ENCODE peak calls at places on chromosomes 16 and 17, in nine cellular contexts. V, Q, S, I, F, L, U, Y and G are unnamed samples.

GRCh38 chr17:76458580-76459490 is 5.9 kb upstream of the UBE2O start:
- DNase-seq in V (peak; percentile 20), Q (no peak), S (no peak), I (no peak), F (peak; percentile 64), L (peak; percentile 52), U (no peak), Y (peak; percentile 54), G (peak; percentile 75)

GRCh38 chr17:67260051-67260987 is 15.3 kb upstream of the HELZ start:
- DNase-seq in V (no peak), Q (no peak), S (no peak), I (no peak), F (no peak), L (peak; percentile 79), U (no peak), Y (peak; percentile 86), G (peak; percentile 80)

GRCh38 chr16:79902351-79902750 is 301.8 kb upstream of the MAF start:
- DNase-seq in V (no peak), Q (no peak), S (no peak), I (no peak), F (no peak), L (peak; percentile 84), U (no peak), Y (no peak), G (no peak)

GRCh38 chr16:78973041-78973440 is 627.5 kb downstream of the MAF start:
- DNase-seq in V (no peak), Q (no peak), S (no peak), I (no peak), F (no peak), L (no peak), U (no peak), Y (no peak), G (no peak)

GRCh38 chr16:1150511-1150982 is 2.4 kb upstream of the CACNA1H start:
- DNase-seq in V (no peak), Q (no peak), S (peak; percentile 26), I (no peak), F (no peak), L (peak; percentile 54), U (no peak), Y (peak; percentile 48), G (no peak)

GRCh38 chr17:30939059-30939689 is 17.4 kb downstream of the ADAP2 start:
- DNase-seq in V (no peak), Q (no peak), S (no peak), I (no peak), F (no peak), L (no peak), U (no peak), Y (no peak), G (no peak)

GRCh38 chr16:785563-786535 is 2.3 kb downstream of the RPUSD1 start:
- DNase-seq in V (peak; percentile 85), Q (peak; percentile 75), S (peak; percentile 87), I (peak; percentile 47), F (peak; percentile 88), L (peak; percentile 27), U (peak; percentile 33), Y (peak; percentile 51), G (peak; percentile 76)

GRCh38 chr17:8696951-8697745 is 47.5 kb downstream of the CCDC42 start:
- DNase-seq in V (no peak), Q (no peak), S (no peak), I (no peak), F (peak; percentile 62), L (peak; percentile 82), U (peak; percentile 42), Y (peak; percentile 77), G (no peak)

GRCh38 chr17:49146620-49147306 is 14.2 kb downstream of the B4GALNT2 start:
- DNase-seq in V (no peak), Q (no peak), S (no peak), I (no peak), F (no peak), L (peak; percentile 98), U (no peak), Y (peak; percentile 98), G (no peak)

GRCh38 chr17:57739402-57740224 is 5.5 kb downstream of the CCDC182 start:
- DNase-seq in V (no peak), Q (no peak), S (no peak), I (peak; percentile 31), F (no peak), L (no peak), U (no peak), Y (no peak), G (no peak)

GRCh38 chr17:61426482-61427304 is 25.5 kb upstream of the TBX4 start:
- DNase-seq in V (no peak), Q (no peak), S (no peak), I (no peak), F (no peak), L (no peak), U (no peak), Y (peak; percentile 59), G (no peak)

GRCh38 chr16:2250652-2251280 is 621 bp downstream of the ECI1 start:
- DNase-seq in V (peak; percentile 44), Q (peak; percentile 64), S (peak; percentile 48), I (no peak), F (peak; percentile 30), L (peak; percentile 16), U (no peak), Y (peak; percentile 38), G (no peak)

GRCh38 chr16:1144476-1145382 is 8.2 kb upstream of the CACNA1H start:
- DNase-seq in V (no peak), Q (no peak), S (no peak), I (no peak), F (peak; percentile 42), L (no peak), U (no peak), Y (no peak), G (no peak)

GRCh38 chr17:59001158-59001814 is 105.4 kb downstream of the TRIM37 start:
- DNase-seq in V (peak; percentile 69), Q (peak; percentile 52), S (peak; percentile 69), I (peak; percentile 4), F (no peak), L (peak; percentile 77), U (no peak), Y (peak; percentile 26), G (no peak)

GRCh38 chr17:47131761-47132160 is 57.3 kb downstream of the CDC27 start:
- DNase-seq in V (no peak), Q (no peak), S (no peak), I (no peak), F (no peak), L (no peak), U (no peak), Y (no peak), G (no peak)

GRCh38 chr17:2680961-2681360 is 30.6 kb downstream of the CLUH start:
- DNase-seq in V (no peak), Q (no peak), S (no peak), I (no peak), F (no peak), L (no peak), U (no peak), Y (no peak), G (no peak)

GRCh38 chr17:72122668-72123495 is 2.1 kb downstream of the SOX9 start:
- DNase-seq in V (no peak), Q (peak; percentile 71), S (no peak), I (no peak), F (peak; percentile 70), L (no peak), U (no peak), Y (peak; percentile 57), G (no peak)

GRCh38 chr17:73765824-73766563 is 121.7 kb upstream of the SDK2 start:
- DNase-seq in V (no peak), Q (peak; percentile 10), S (no peak), I (no peak), F (no peak), L (no peak), U (no peak), Y (no peak), G (no peak)

GRCh38 chr17:82014432-82014831 is 8.2 kb downstream of the CENPX start:
- DNase-seq in V (no peak), Q (no peak), S (no peak), I (no peak), F (no peak), L (no peak), U (no peak), Y (no peak), G (no peak)

GRCh38 chr17:57305329-57305728 is 49.0 kb downstream of the MSI2 start:
- DNase-seq in V (no peak), Q (no peak), S (no peak), I (no peak), F (no peak), L (no peak), U (no peak), Y (no peak), G (no peak)

GRCh38 chr16:15961060-15961511 is 11.7 kb downstream of the ABCC1 start:
- DNase-seq in V (peak; percentile 55), Q (no peak), S (peak; percentile 59), I (no peak), F (no peak), L (no peak), U (no peak), Y (no peak), G (no peak)

GRCh38 chr16:17951273-17951845 is 385.2 kb downstream of the NPIPA8 start:
- DNase-seq in V (no peak), Q (no peak), S (no peak), I (no peak), F (no peak), L (no peak), U (no peak), Y (peak; percentile 64), G (no peak)

GRCh38 chr16:89143201-89143741 is 28.3 kb upstream of the CDH15 start:
- DNase-seq in V (no peak), Q (peak; percentile 39), S (no peak), I (no peak), F (no peak), L (no peak), U (no peak), Y (no peak), G (peak; percentile 39)

GRCh38 chr16:21104124-21104860 is 46.4 kb downstream of the DNAH3 start:
- DNase-seq in V (no peak), Q (no peak), S (no peak), I (no peak), F (no peak), L (peak; percentile 76), U (no peak), Y (peak; percentile 70), G (no peak)

GRCh38 chr16:88482630-88483391 is 29.7 kb downstream of the ZFPM1 start:
- DNase-seq in V (no peak), Q (no peak), S (no peak), I (no peak), F (peak; percentile 45), L (no peak), U (no peak), Y (no peak), G (no peak)

GRCh38 chr17:50452627-50453300 is 15.9 kb downstream of the CHAD start:
- DNase-seq in V (no peak), Q (peak; percentile 80), S (no peak), I (no peak), F (no peak), L (no peak), U (no peak), Y (peak; percentile 21), G (no peak)

GRCh38 chr17:53106886-53107285 is 715.8 kb upstream of the KIF2B start:
- DNase-seq in V (no peak), Q (no peak), S (no peak), I (no peak), F (no peak), L (no peak), U (no peak), Y (no peak), G (no peak)

GRCh38 chr16:16071631-16072244 is 122.3 kb downstream of the ABCC1 start:
- DNase-seq in V (no peak), Q (no peak), S (no peak), I (no peak), F (no peak), L (peak; percentile 60), U (no peak), Y (peak; percentile 49), G (no peak)

GRCh38 chr17:42679001-42679491 is 2.3 kb upstream of the PLEKHH3 start:
- DNase-seq in V (peak; percentile 52), Q (peak; percentile 85), S (peak; percentile 53), I (no peak), F (no peak), L (peak; percentile 45), U (no peak), Y (peak; percentile 35), G (no peak)

GRCh38 chr16:65388592-65388991 is 266.7 kb upstream of the CDH11 start:
- DNase-seq in V (no peak), Q (no peak), S (no peak), I (no peak), F (no peak), L (peak; percentile 91), U (no peak), Y (no peak), G (no peak)

GRCh38 chr17:40177275-40177874 is at the start of gene RAPGEFL1:
- DNase-seq in V (peak; percentile 89), Q (peak; percentile 91), S (peak; percentile 89), I (no peak), F (peak; percentile 91), L (peak; percentile 63), U (no peak), Y (peak; percentile 52), G (peak; percentile 87)